ENCODE peak calls at places on chromosomes 7 and 10, in six cellular contexts. One of them, this sample, is unnamed.

GRCh38 chr10:114045071-114045737 is 1.5 kb downstream of the ADRB1 start:
- DNase-seq in fibroblast of lung: no peak
- DNase-seq in neural crest cell: no peak
- DNase-seq in esophagus squamous epithelium: no peak
- DNase-seq in ELR: no peak
- DNase-seq in NCI-H774: peak
- DNase-seq in this sample: no peak

GRCh38 chr10:7408494-7409044 is 2.3 kb downstream of the SFMBT2 start:
- DNase-seq in fibroblast of lung: peak
- DNase-seq in neural crest cell: peak
- DNase-seq in esophagus squamous epithelium: no peak
- DNase-seq in ELR: no peak
- DNase-seq in NCI-H774: no peak
- DNase-seq in this sample: peak

GRCh38 chr7:1590887-1591286 is 21.1 kb upstream of the PSMG3 start:
- DNase-seq in fibroblast of lung: no peak
- DNase-seq in neural crest cell: no peak
- DNase-seq in esophagus squamous epithelium: no peak
- DNase-seq in ELR: no peak
- DNase-seq in NCI-H774: no peak
- DNase-seq in this sample: no peak

GRCh38 chr10:73991846-73992245 is 6.1 kb upstream of the VCL start:
- DNase-seq in fibroblast of lung: no peak
- DNase-seq in neural crest cell: no peak
- DNase-seq in esophagus squamous epithelium: no peak
- DNase-seq in ELR: no peak
- DNase-seq in NCI-H774: no peak
- DNase-seq in this sample: no peak

GRCh38 chr10:133359554-133359971 is 1.7 kb upstream of the FUOM start:
- DNase-seq in fibroblast of lung: no peak
- DNase-seq in neural crest cell: no peak
- DNase-seq in esophagus squamous epithelium: no peak
- DNase-seq in ELR: no peak
- DNase-seq in NCI-H774: no peak
- DNase-seq in this sample: no peak

GRCh38 chr10:37754538-37755323 is 102.7 kb downstream of the ZNF248 start:
- DNase-seq in fibroblast of lung: no peak
- DNase-seq in neural crest cell: no peak
- DNase-seq in esophagus squamous epithelium: no peak
- DNase-seq in ELR: peak
- DNase-seq in NCI-H774: no peak
- DNase-seq in this sample: no peak

GRCh38 chr7:83259064-83259463 is 96.4 kb upstream of the PCLO start:
- DNase-seq in fibroblast of lung: no peak
- DNase-seq in neural crest cell: no peak
- DNase-seq in esophagus squamous epithelium: no peak
- DNase-seq in ELR: no peak
- DNase-seq in NCI-H774: no peak
- DNase-seq in this sample: no peak

GRCh38 chr7:26937956-26938623 is 73.7 kb upstream of the SKAP2 start:
- DNase-seq in fibroblast of lung: no peak
- DNase-seq in neural crest cell: no peak
- DNase-seq in esophagus squamous epithelium: no peak
- DNase-seq in ELR: peak
- DNase-seq in NCI-H774: no peak
- DNase-seq in this sample: no peak

GRCh38 chr7:154987571-154987970 is 15.4 kb downstream of the PAXIP1 start:
- DNase-seq in fibroblast of lung: no peak
- DNase-seq in neural crest cell: no peak
- DNase-seq in esophagus squamous epithelium: no peak
- DNase-seq in ELR: no peak
- DNase-seq in NCI-H774: no peak
- DNase-seq in this sample: no peak

GRCh38 chr10:26879744-26880143 is 19.0 kb upstream of the ABI1 start:
- DNase-seq in fibroblast of lung: no peak
- DNase-seq in neural crest cell: no peak
- DNase-seq in esophagus squamous epithelium: no peak
- DNase-seq in ELR: no peak
- DNase-seq in NCI-H774: peak
- DNase-seq in this sample: peak

GRCh38 chr10:94677691-94678090 is 5.8 kb upstream of the CYP2C18 start:
- DNase-seq in fibroblast of lung: no peak
- DNase-seq in neural crest cell: no peak
- DNase-seq in esophagus squamous epithelium: no peak
- DNase-seq in ELR: peak
- DNase-seq in NCI-H774: no peak
- DNase-seq in this sample: no peak

GRCh38 chr7:68399991-68400590 is 1198.2 kb upstream of the AUTS2 start:
- DNase-seq in fibroblast of lung: peak
- DNase-seq in neural crest cell: no peak
- DNase-seq in esophagus squamous epithelium: no peak
- DNase-seq in ELR: no peak
- DNase-seq in NCI-H774: no peak
- DNase-seq in this sample: no peak

GRCh38 chr10:5944389-5945202 is 32.7 kb downstream of the IL15RA start:
- DNase-seq in fibroblast of lung: peak
- DNase-seq in neural crest cell: no peak
- DNase-seq in esophagus squamous epithelium: no peak
- DNase-seq in ELR: peak
- DNase-seq in NCI-H774: peak
- DNase-seq in this sample: no peak

GRCh38 chr7:14510268-14510667 is 392.3 kb downstream of the DGKB start:
- DNase-seq in fibroblast of lung: no peak
- DNase-seq in neural crest cell: no peak
- DNase-seq in esophagus squamous epithelium: no peak
- DNase-seq in ELR: no peak
- DNase-seq in NCI-H774: no peak
- DNase-seq in this sample: no peak

GRCh38 chr7:150322114-150322832 is 882 bp upstream of the LRRC61 start:
- DNase-seq in fibroblast of lung: no peak
- DNase-seq in neural crest cell: no peak
- DNase-seq in esophagus squamous epithelium: no peak
- DNase-seq in ELR: no peak
- DNase-seq in NCI-H774: no peak
- DNase-seq in this sample: no peak

GRCh38 chr7:6228865-6229264 is 43.6 kb downstream of the CYTH3 start:
- DNase-seq in fibroblast of lung: peak
- DNase-seq in neural crest cell: no peak
- DNase-seq in esophagus squamous epithelium: no peak
- DNase-seq in ELR: peak
- DNase-seq in NCI-H774: no peak
- DNase-seq in this sample: no peak

GRCh38 chr7:151150388-151150787 is 17.1 kb downstream of the GBX1 start:
- DNase-seq in fibroblast of lung: no peak
- DNase-seq in neural crest cell: no peak
- DNase-seq in esophagus squamous epithelium: no peak
- DNase-seq in ELR: no peak
- DNase-seq in NCI-H774: no peak
- DNase-seq in this sample: no peak

GRCh38 chr10:14603539-14604102 is 171.1 kb downstream of the FAM107B start:
- DNase-seq in fibroblast of lung: no peak
- DNase-seq in neural crest cell: peak
- DNase-seq in esophagus squamous epithelium: no peak
- DNase-seq in ELR: peak
- DNase-seq in NCI-H774: no peak
- DNase-seq in this sample: no peak

GRCh38 chr7:91915401-91916067 is 25.1 kb upstream of the AKAP9 start:
- DNase-seq in fibroblast of lung: peak
- DNase-seq in neural crest cell: no peak
- DNase-seq in esophagus squamous epithelium: no peak
- DNase-seq in ELR: peak
- DNase-seq in NCI-H774: no peak
- DNase-seq in this sample: no peak

GRCh38 chr10:122264442-122264841 is 6.7 kb upstream of the BTBD16 start:
- DNase-seq in fibroblast of lung: peak
- DNase-seq in neural crest cell: no peak
- DNase-seq in esophagus squamous epithelium: no peak
- DNase-seq in ELR: no peak
- DNase-seq in NCI-H774: no peak
- DNase-seq in this sample: no peak

GRCh38 chr7:149875396-149875795 is 1.6 kb downstream of the ATP6V0E2 start:
- DNase-seq in fibroblast of lung: no peak
- DNase-seq in neural crest cell: no peak
- DNase-seq in esophagus squamous epithelium: no peak
- DNase-seq in ELR: no peak
- DNase-seq in NCI-H774: no peak
- DNase-seq in this sample: no peak

GRCh38 chr7:73919694-73920375 is 58.9 kb downstream of the TMEM270 start:
- DNase-seq in fibroblast of lung: no peak
- DNase-seq in neural crest cell: no peak
- DNase-seq in esophagus squamous epithelium: no peak
- DNase-seq in ELR: no peak
- DNase-seq in NCI-H774: no peak
- DNase-seq in this sample: no peak

GRCh38 chr7:36514289-36515243 is 124.9 kb downstream of the ANLN start:
- DNase-seq in fibroblast of lung: no peak
- DNase-seq in neural crest cell: no peak
- DNase-seq in esophagus squamous epithelium: no peak
- DNase-seq in ELR: peak
- DNase-seq in NCI-H774: no peak
- DNase-seq in this sample: no peak

GRCh38 chr10:129491123-129491734 is 24.2 kb downstream of the MGMT start:
- DNase-seq in fibroblast of lung: peak
- DNase-seq in neural crest cell: no peak
- DNase-seq in esophagus squamous epithelium: no peak
- DNase-seq in ELR: peak
- DNase-seq in NCI-H774: no peak
- DNase-seq in this sample: no peak

GRCh38 chr10:4303045-4303444 is 518.0 kb upstream of the KLF6 start:
- DNase-seq in fibroblast of lung: no peak
- DNase-seq in neural crest cell: no peak
- DNase-seq in esophagus squamous epithelium: no peak
- DNase-seq in ELR: peak
- DNase-seq in NCI-H774: no peak
- DNase-seq in this sample: no peak

GRCh38 chr7:36820527-36821170 is 96.4 kb upstream of the AOAH start:
- DNase-seq in fibroblast of lung: peak
- DNase-seq in neural crest cell: no peak
- DNase-seq in esophagus squamous epithelium: no peak
- DNase-seq in ELR: no peak
- DNase-seq in NCI-H774: no peak
- DNase-seq in this sample: no peak

GRCh38 chr7:4751398-4751947 is 23.9 kb upstream of the AP5Z1 start:
- DNase-seq in fibroblast of lung: no peak
- DNase-seq in neural crest cell: no peak
- DNase-seq in esophagus squamous epithelium: no peak
- DNase-seq in ELR: no peak
- DNase-seq in NCI-H774: no peak
- DNase-seq in this sample: no peak